ENCODE peak calls at places on chromosomes 5 and 9, in nine cellular contexts. One of them, this sample, is unnamed.

GRCh38 chr5:15695171-15695676 is 195.2 kb downstream of the FBXL7 start:
- DNase-seq in GM12891: no peak
- DNase-seq in HepG2: no peak
- DNase-seq in GM12892: no peak
- DNase-seq in stomach: no peak
- DNase-seq in HCT116: no peak
- DNase-seq in transverse colon: no peak
- DNase-seq in prostate gland: no peak
- DNase-seq in K562: no peak
- DNase-seq in this sample: no peak

GRCh38 chr9:76895186-76895585 is 10.7 kb downstream of the PRUNE2 start:
- DNase-seq in transverse colon: no peak
- DNase-seq in stomach: no peak
- DNase-seq in HepG2: no peak
- DNase-seq in prostate gland: no peak
- DNase-seq in K562: no peak
- DNase-seq in GM12892: no peak
- DNase-seq in GM12891: no peak
- DNase-seq in HCT116: no peak
- DNase-seq in this sample: no peak

GRCh38 chr5:176995896-176996767 is 10.4 kb downstream of the UIMC1 start:
- DNase-seq in prostate gland: no peak
- DNase-seq in GM12892: no peak
- DNase-seq in stomach: no peak
- DNase-seq in K562: no peak
- DNase-seq in HCT116: no peak
- DNase-seq in transverse colon: no peak
- DNase-seq in HepG2: no peak
- DNase-seq in GM12891: no peak
- DNase-seq in this sample: no peak

GRCh38 chr5:93673555-93673954 is 67.8 kb downstream of the POU5F2 start:
- DNase-seq in stomach: no peak
- DNase-seq in HCT116: no peak
- DNase-seq in transverse colon: no peak
- DNase-seq in HepG2: no peak
- DNase-seq in prostate gland: no peak
- DNase-seq in GM12891: no peak
- DNase-seq in K562: no peak
- DNase-seq in GM12892: no peak
- DNase-seq in this sample: no peak

GRCh38 chr9:110835404-110835803 is 166.8 kb downstream of the MUSK start:
- DNase-seq in K562: no peak
- DNase-seq in GM12892: no peak
- DNase-seq in transverse colon: no peak
- DNase-seq in prostate gland: no peak
- DNase-seq in HepG2: peak
- DNase-seq in GM12891: no peak
- DNase-seq in HCT116: peak
- DNase-seq in stomach: no peak
- DNase-seq in this sample: no peak

GRCh38 chr5:52065182-52065581 is 681.9 kb downstream of the ISL1 start:
- DNase-seq in HCT116: no peak
- DNase-seq in prostate gland: no peak
- DNase-seq in GM12892: no peak
- DNase-seq in GM12891: no peak
- DNase-seq in stomach: no peak
- DNase-seq in HepG2: no peak
- DNase-seq in K562: no peak
- DNase-seq in transverse colon: no peak
- DNase-seq in this sample: no peak

GRCh38 chr5:68239485-68239884 is 23.9 kb downstream of the PIK3R1 start:
- DNase-seq in K562: no peak
- DNase-seq in HCT116: no peak
- DNase-seq in GM12891: peak
- DNase-seq in HepG2: peak
- DNase-seq in transverse colon: peak
- DNase-seq in GM12892: peak
- DNase-seq in prostate gland: peak
- DNase-seq in stomach: peak
- DNase-seq in this sample: no peak

GRCh38 chr5:168869615-168870227 is 290.6 kb upstream of the PANK3 start:
- DNase-seq in stomach: no peak
- DNase-seq in GM12892: no peak
- DNase-seq in HCT116: no peak
- DNase-seq in HepG2: no peak
- DNase-seq in GM12891: no peak
- DNase-seq in prostate gland: no peak
- DNase-seq in K562: no peak
- DNase-seq in transverse colon: no peak
- DNase-seq in this sample: no peak

GRCh38 chr5:36153299-36153677 is 1.4 kb downstream of the SKP2 start:
- DNase-seq in HCT116: no peak
- DNase-seq in prostate gland: no peak
- DNase-seq in GM12892: no peak
- DNase-seq in HepG2: no peak
- DNase-seq in K562: no peak
- DNase-seq in GM12891: no peak
- DNase-seq in transverse colon: no peak
- DNase-seq in stomach: no peak
- DNase-seq in this sample: no peak

GRCh38 chr5:36152324-36153298 is 700 bp downstream of the SKP2 start:
- DNase-seq in HCT116: no peak
- DNase-seq in prostate gland: no peak
- DNase-seq in HepG2: no peak
- DNase-seq in stomach: no peak
- DNase-seq in transverse colon: no peak
- DNase-seq in GM12891: no peak
- DNase-seq in K562: no peak
- DNase-seq in GM12892: no peak
- DNase-seq in this sample: no peak

GRCh38 chr5:36153727-36154126 is 1.8 kb downstream of the SKP2 start:
- DNase-seq in GM12892: no peak
- DNase-seq in HepG2: peak
- DNase-seq in transverse colon: no peak
- DNase-seq in prostate gland: no peak
- DNase-seq in K562: no peak
- DNase-seq in stomach: no peak
- DNase-seq in GM12891: no peak
- DNase-seq in HCT116: no peak
- DNase-seq in this sample: no peak

GRCh38 chr5:36150676-36151433 is 832 bp downstream of the LMBRD2 start:
- DNase-seq in HepG2: peak
- DNase-seq in K562: no peak
- DNase-seq in prostate gland: no peak
- DNase-seq in GM12892: no peak
- DNase-seq in transverse colon: peak
- DNase-seq in stomach: peak
- DNase-seq in GM12891: peak
- DNase-seq in HCT116: peak
- DNase-seq in this sample: no peak

GRCh38 chr5:36151434-36152323 is at the start of the genes LMBRD2 and SKP2:
- DNase-seq in GM12891: peak
- DNase-seq in K562: peak
- DNase-seq in prostate gland: peak
- DNase-seq in HepG2: peak
- DNase-seq in GM12892: peak
- DNase-seq in stomach: peak
- DNase-seq in transverse colon: peak
- DNase-seq in HCT116: peak
- DNase-seq in this sample: no peak
- TF ChIP-seq POLR2A in GM12891: peak
- TF ChIP-seq POLR2A in K562: peak
- TF ChIP-seq POLR2A in prostate gland: peak
- TF ChIP-seq POLR2A in HepG2: peak
- TF ChIP-seq POLR2A in GM12892: peak
- TF ChIP-seq POLR2A in stomach: no peak
- TF ChIP-seq POLR2A in transverse colon: peak
- TF ChIP-seq POLR2A in HCT116: peak
- TF ChIP-seq POLR2A in this sample: no peak

GRCh38 chr5:151153300-151153699 is 4.3 kb downstream of the ANXA6 start:
- DNase-seq in GM12892: no peak
- DNase-seq in K562: no peak
- DNase-seq in GM12891: no peak
- DNase-seq in HepG2: no peak
- DNase-seq in transverse colon: no peak
- DNase-seq in prostate gland: no peak
- DNase-seq in HCT116: no peak
- DNase-seq in stomach: no peak
- DNase-seq in this sample: no peak

GRCh38 chr5:151153766-151154272 is 3.8 kb downstream of the ANXA6 start:
- DNase-seq in GM12892: no peak
- DNase-seq in HCT116: no peak
- DNase-seq in HepG2: no peak
- DNase-seq in prostate gland: no peak
- DNase-seq in stomach: no peak
- DNase-seq in GM12891: no peak
- DNase-seq in transverse colon: no peak
- DNase-seq in K562: no peak
- DNase-seq in this sample: no peak

GRCh38 chr5:151156732-151157402 is 712 bp downstream of the ANXA6 start:
- DNase-seq in HepG2: no peak
- DNase-seq in K562: peak
- DNase-seq in GM12891: peak
- DNase-seq in prostate gland: no peak
- DNase-seq in GM12892: no peak
- DNase-seq in transverse colon: no peak
- DNase-seq in HCT116: no peak
- DNase-seq in stomach: no peak
- DNase-seq in this sample: no peak

GRCh38 chr5:151155777-151156731 is 1.5 kb downstream of the ANXA6 start:
- DNase-seq in stomach: no peak
- DNase-seq in HepG2: peak
- DNase-seq in transverse colon: peak
- DNase-seq in GM12891: no peak
- DNase-seq in K562: no peak
- DNase-seq in prostate gland: no peak
- DNase-seq in HCT116: no peak
- DNase-seq in GM12892: no peak
- DNase-seq in this sample: no peak

DNA sequence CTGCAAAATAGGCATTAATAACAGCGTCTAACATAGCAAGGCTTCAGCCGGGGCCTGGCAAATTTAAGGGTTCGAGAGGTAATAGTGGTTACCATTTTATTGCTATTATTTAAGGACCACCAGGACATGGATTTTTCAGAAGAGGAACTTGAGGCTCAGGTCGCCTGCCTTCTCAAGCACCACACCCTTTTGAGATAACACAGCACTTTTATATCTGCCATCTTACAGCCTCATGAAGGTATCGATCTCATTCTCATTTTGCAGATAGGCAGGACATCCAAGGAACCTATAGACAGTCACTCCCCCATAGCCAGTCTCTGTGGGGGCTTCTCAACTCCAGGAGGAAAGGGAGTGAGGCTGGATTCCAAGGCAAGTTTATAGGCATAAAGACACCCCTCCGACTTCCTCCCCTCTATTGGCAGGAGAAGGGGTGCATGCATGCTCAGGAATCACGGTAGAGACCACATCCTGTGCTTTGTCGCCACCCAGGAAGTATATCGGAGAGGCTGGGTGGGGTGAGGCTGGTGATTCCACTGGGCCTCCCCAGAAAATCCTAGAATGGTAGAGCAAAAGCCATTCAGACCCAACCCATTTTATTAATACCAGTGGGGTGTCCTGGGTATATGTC is 2.3 kb downstream of the ANXA6 start:
- DNase-seq in GM12891: no peak
- DNase-seq in K562: no peak
- DNase-seq in prostate gland: no peak
- DNase-seq in GM12892: no peak
- DNase-seq in stomach: no peak
- DNase-seq in transverse colon: peak
- DNase-seq in HepG2: no peak
- DNase-seq in HCT116: no peak
- DNase-seq in this sample: no peak
- TF ChIP-seq POLR2AphosphoS5 in GM12891: peak
- TF ChIP-seq POLR2AphosphoS5 in K562: no peak
- TF ChIP-seq POLR2AphosphoS5 in prostate gland: no peak
- TF ChIP-seq POLR2AphosphoS5 in GM12892: peak
- TF ChIP-seq POLR2AphosphoS5 in stomach: no peak
- TF ChIP-seq POLR2AphosphoS5 in transverse colon: no peak
- TF ChIP-seq POLR2AphosphoS5 in HepG2: no peak
- TF ChIP-seq POLR2AphosphoS5 in HCT116: no peak
- TF ChIP-seq POLR2AphosphoS5 in this sample: no peak

GRCh38 chr5:147822686-147823491 is 8.6 kb downstream of the SPINK1 start:
- DNase-seq in HepG2: peak
- DNase-seq in prostate gland: peak
- DNase-seq in GM12891: peak
- DNase-seq in K562: no peak
- DNase-seq in stomach: peak
- DNase-seq in HCT116: peak
- DNase-seq in GM12892: peak
- DNase-seq in transverse colon: peak
- DNase-seq in this sample: no peak

GRCh38 chr5:147818290-147818689 is 13.2 kb downstream of the SPINK1 start:
- DNase-seq in HepG2: no peak
- DNase-seq in K562: no peak
- DNase-seq in GM12892: no peak
- DNase-seq in stomach: no peak
- DNase-seq in transverse colon: no peak
- DNase-seq in HCT116: no peak
- DNase-seq in prostate gland: no peak
- DNase-seq in GM12891: no peak
- DNase-seq in this sample: no peak

GRCh38 chr5:147826351-147826750 is 5.1 kb downstream of the SPINK1 start:
- DNase-seq in GM12891: no peak
- DNase-seq in transverse colon: no peak
- DNase-seq in HCT116: no peak
- DNase-seq in K562: no peak
- DNase-seq in prostate gland: no peak
- DNase-seq in stomach: no peak
- DNase-seq in HepG2: no peak
- DNase-seq in GM12892: no peak
- DNase-seq in this sample: no peak

GRCh38 chr5:147819371-147819770 is 12.1 kb downstream of the SPINK1 start:
- DNase-seq in K562: no peak
- DNase-seq in stomach: no peak
- DNase-seq in HepG2: no peak
- DNase-seq in GM12891: no peak
- DNase-seq in transverse colon: no peak
- DNase-seq in prostate gland: no peak
- DNase-seq in GM12892: no peak
- DNase-seq in HCT116: no peak
- DNase-seq in this sample: no peak

GRCh38 chr5:147821791-147822190 is 9.7 kb downstream of the SPINK1 start:
- DNase-seq in GM12892: no peak
- DNase-seq in stomach: no peak
- DNase-seq in HCT116: no peak
- DNase-seq in prostate gland: no peak
- DNase-seq in GM12891: no peak
- DNase-seq in K562: no peak
- DNase-seq in transverse colon: no peak
- DNase-seq in HepG2: no peak
- DNase-seq in this sample: no peak
- TF ChIP-seq POLR2A in GM12892: no peak
- TF ChIP-seq POLR2A in stomach: no peak
- TF ChIP-seq POLR2A in HCT116: no peak
- TF ChIP-seq POLR2A in prostate gland: no peak
- TF ChIP-seq POLR2A in GM12891: no peak
- TF ChIP-seq POLR2A in K562: no peak
- TF ChIP-seq POLR2A in transverse colon: no peak
- TF ChIP-seq POLR2A in HepG2: no peak
- TF ChIP-seq POLR2A in this sample: no peak

DNA sequence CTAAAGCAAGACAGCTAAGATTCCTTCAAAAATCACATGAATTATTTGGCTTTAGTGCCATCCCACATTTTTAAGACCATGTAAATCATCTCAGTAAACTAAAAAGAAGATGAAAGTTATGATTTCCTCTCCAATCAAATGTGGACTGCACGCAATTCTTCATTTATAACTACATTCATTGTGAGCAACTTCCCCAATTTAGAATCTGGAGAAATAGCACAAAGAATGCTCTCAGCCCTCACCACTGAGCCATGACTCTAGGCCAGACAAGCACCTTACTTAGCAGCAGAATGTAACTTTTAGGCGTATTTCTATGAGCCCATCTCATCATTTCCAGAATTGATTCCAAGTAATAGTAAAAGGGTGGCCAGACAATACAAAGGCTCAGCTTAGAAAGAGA is 616.6 kb downstream of the TLE1 start:
- DNase-seq in stomach: no peak
- DNase-seq in GM12892: no peak
- DNase-seq in HCT116: no peak
- DNase-seq in HepG2: no peak
- DNase-seq in GM12891: no peak
- DNase-seq in K562: no peak
- DNase-seq in prostate gland: no peak
- DNase-seq in transverse colon: no peak
- DNase-seq in this sample: no peak
- TF ChIP-seq POLR2AphosphoS5 in stomach: no peak
- TF ChIP-seq POLR2AphosphoS5 in GM12892: no peak
- TF ChIP-seq POLR2AphosphoS5 in HCT116: no peak
- TF ChIP-seq POLR2AphosphoS5 in HepG2: no peak
- TF ChIP-seq POLR2AphosphoS5 in GM12891: no peak
- TF ChIP-seq POLR2AphosphoS5 in K562: no peak
- TF ChIP-seq POLR2AphosphoS5 in prostate gland: no peak
- TF ChIP-seq POLR2AphosphoS5 in transverse colon: no peak
- TF ChIP-seq POLR2AphosphoS5 in this sample: no peak

This sample was measured in vagina.